ENCODE peak calls at places on chromosome 19, in six cellular contexts. D is adrenal gland, Q is breast epithelium, E is astrocyte, T is cardiac muscle cell, J is lung. A is an unnamed sample.

GRCh38 chr19:42475366-42475765 is 32.6 kb upstream of the CXCL17 start:
- DNase-seq in T (no peak), D (no peak), Q (no peak), E (no peak), J (no peak), A (no peak)

GRCh38 chr19:27674701-27675100 is 1538.2 kb downstream of the UQCRFS1 start:
- DNase-seq in J (peak; percentile 24), Q (no peak), D (peak; percentile 20), E (no peak), T (no peak), A (no peak)

GRCh38 chr19:50814883-50815282 is 8.7 kb downstream of the KLK1 start:
- DNase-seq in E (no peak), J (no peak), D (no peak), T (no peak), Q (no peak), A (peak; percentile 54)

GRCh38 chr19:1490020-1490310 is 185 bp downstream of the PCSK4 start:
- DNase-seq in D (no peak), Q (no peak), T (no peak), E (no peak), J (no peak), A (no peak)

GRCh38 chr19:33303791-33304759 is 1.7 kb upstream of the CEBPA start:
- DNase-seq in D (no peak), J (no peak), Q (peak; percentile 20), T (peak; percentile 14), E (no peak), A (peak; percentile 38)

GRCh38 chr19:54517483-54517882 is 14.9 kb downstream of the LAIR2 start:
- DNase-seq in E (peak; percentile 8), J (peak; percentile 33), T (peak; percentile 46), D (peak; percentile 54), Q (peak; percentile 19), A (peak; percentile 54)

GRCh38 chr19:3608079-3608641 is 1.5 kb upstream of the TBXA2R start:
- DNase-seq in D (no peak), E (no peak), J (no peak), Q (no peak), T (no peak), A (no peak)

GRCh38 chr19:33906578-33907335 is 110.1 kb downstream of the KCTD15 start:
- DNase-seq in D (no peak), T (peak; percentile 50), J (no peak), Q (peak; percentile 28), E (peak; percentile 34), A (peak; percentile 43)

GRCh38 chr19:53868892-53869804 is 1.5 kb downstream of the MYADM start:
- DNase-seq in D (peak; percentile 92), E (peak; percentile 78), J (peak; percentile 93), Q (peak; percentile 91), T (peak; percentile 98), A (peak; percentile 93)

GRCh38 chr19:29887498-29887897 is 54.5 kb upstream of the URI1 start:
- DNase-seq in Q (no peak), E (no peak), J (no peak), D (no peak), T (peak; percentile 39), A (no peak)

GRCh38 chr19:35959040-35959967 is 23.1 kb downstream of the LRFN3 start:
- DNase-seq in D (no peak), Q (no peak), J (no peak), E (no peak), T (no peak), A (no peak)

GRCh38 chr19:13803038-13803437 is 7.8 kb downstream of the ZSWIM4 start:
- DNase-seq in D (no peak), T (no peak), Q (peak; percentile 66), E (no peak), J (peak; percentile 60), A (no peak)

GRCh38 chr19:45781282-45782161 is 768 bp downstream of the DMPK start:
- DNase-seq in J (no peak), D (peak; percentile 83), E (no peak), T (no peak), Q (peak; percentile 64), A (peak; percentile 87)

GRCh38 chr19:4567584-4568071 is 8.1 kb upstream of the SEMA6B start:
- DNase-seq in Q (no peak), T (peak; percentile 72), D (peak; percentile 80), E (no peak), J (peak; percentile 51), A (peak; percentile 60)

GRCh38 chr19:48006762-48007161 is 12.3 kb downstream of the ELSPBP1 start:
- DNase-seq in D (no peak), J (no peak), Q (no peak), E (no peak), T (no peak), A (no peak)

GRCh38 chr19:13181747-13182388 is 31.7 kb downstream of the IER2 start:
- DNase-seq in T (peak; percentile 85), D (peak; percentile 92), E (peak; percentile 66), J (no peak), Q (peak; percentile 59), A (peak; percentile 71)

GRCh38 chr19:5423567-5424125 is 31.6 kb upstream of the ZNRF4 start:
- DNase-seq in E (no peak), J (no peak), D (no peak), T (no peak), Q (no peak), A (no peak)

GRCh38 chr19:51127032-51127431 is 2.3 kb downstream of the SIGLEC9 start:
- DNase-seq in D (no peak), E (no peak), Q (no peak), J (no peak), T (no peak), A (no peak)

GRCh38 chr19:54448037-54448773 is 794 bp upstream of the LENG8 start:
- DNase-seq in E (peak; percentile 46), J (peak; percentile 51), D (peak; percentile 82), T (peak; percentile 72), Q (peak; percentile 44), A (peak; percentile 71)

GRCh38 chr19:1066251-1066747 is 668 bp upstream of the ARHGAP45 start:
- DNase-seq in J (no peak), Q (no peak), E (no peak), T (no peak), D (no peak), A (no peak)

GRCh38 chr19:6610934-6611370 is 20.0 kb upstream of the CD70 start:
- DNase-seq in E (peak; percentile 99), D (no peak), T (peak; percentile 82), Q (no peak), J (no peak), A (no peak)

GRCh38 chr19:2540646-2541454 is 64.9 kb downstream of the GADD45B start:
- DNase-seq in E (peak; percentile 98), D (peak; percentile 93), J (peak; percentile 92), Q (peak; percentile 98), T (peak; percentile 99), A (peak; percentile 80)
- TF ChIP-seq CTCF in E (no peak), D (peak; percentile 45), J (no peak), Q (peak; percentile 69), T (peak; percentile 32), A (no peak)

GRCh38 chr19:40808021-40808325 is 9.0 kb downstream of the EGLN2 start:
- DNase-seq in E (no peak), Q (no peak), T (no peak), D (no peak), J (no peak), A (no peak)

GRCh38 chr19:40807147-40808020 is 8.4 kb downstream of the EGLN2 start:
- DNase-seq in T (no peak), E (no peak), D (no peak), Q (no peak), J (no peak), A (no peak)

GRCh38 chr19:40804783-40805242 is 5.8 kb downstream of the EGLN2 start:
- DNase-seq in T (no peak), J (no peak), Q (no peak), E (no peak), D (no peak), A (no peak)

GRCh38 chr19:40805258-40805868 is 6.4 kb downstream of the EGLN2 start:
- DNase-seq in T (no peak), Q (no peak), E (no peak), J (no peak), D (peak; percentile 78), A (peak; percentile 78)

GRCh38 chr19:40806385-40807146 is 7.6 kb downstream of the EGLN2 start:
- DNase-seq in E (peak; percentile 94), T (peak; percentile 98), Q (peak; percentile 61), J (peak; percentile 82), D (peak; percentile 94), A (peak; percentile 81)
- H3K27ac ChIP-seq in E (peak overlapping the region; percentile 47), T (no peak overlapping the region), Q (peak overlapping the region; percentile 94), J (no peak overlapping the region), D (no peak overlapping the region), A (peak overlapping the region; percentile 67)

GRCh38 chr19:46898731-46899130 is 37.9 kb downstream of the ARHGAP35 start:
- DNase-seq in J (no peak), T (peak; percentile 80), D (peak; percentile 46), Q (no peak), E (peak; percentile 91), A (no peak)

GRCh38 chr19:46900341-46900740 is 39.5 kb downstream of the ARHGAP35 start:
- DNase-seq in Q (no peak), E (no peak), T (no peak), J (no peak), D (peak; percentile 33), A (no peak)

GRCh38 chr19:46901701-46902401 is 41.1 kb downstream of the ARHGAP35 start:
- DNase-seq in T (no peak), D (peak; percentile 33), Q (no peak), E (peak; percentile 61), J (no peak), A (no peak)

GRCh38 chr19:46892252-46893179 is 31.7 kb downstream of the ARHGAP35 start:
- DNase-seq in D (no peak), E (no peak), T (no peak), Q (no peak), J (no peak), A (no peak)

DNA sequence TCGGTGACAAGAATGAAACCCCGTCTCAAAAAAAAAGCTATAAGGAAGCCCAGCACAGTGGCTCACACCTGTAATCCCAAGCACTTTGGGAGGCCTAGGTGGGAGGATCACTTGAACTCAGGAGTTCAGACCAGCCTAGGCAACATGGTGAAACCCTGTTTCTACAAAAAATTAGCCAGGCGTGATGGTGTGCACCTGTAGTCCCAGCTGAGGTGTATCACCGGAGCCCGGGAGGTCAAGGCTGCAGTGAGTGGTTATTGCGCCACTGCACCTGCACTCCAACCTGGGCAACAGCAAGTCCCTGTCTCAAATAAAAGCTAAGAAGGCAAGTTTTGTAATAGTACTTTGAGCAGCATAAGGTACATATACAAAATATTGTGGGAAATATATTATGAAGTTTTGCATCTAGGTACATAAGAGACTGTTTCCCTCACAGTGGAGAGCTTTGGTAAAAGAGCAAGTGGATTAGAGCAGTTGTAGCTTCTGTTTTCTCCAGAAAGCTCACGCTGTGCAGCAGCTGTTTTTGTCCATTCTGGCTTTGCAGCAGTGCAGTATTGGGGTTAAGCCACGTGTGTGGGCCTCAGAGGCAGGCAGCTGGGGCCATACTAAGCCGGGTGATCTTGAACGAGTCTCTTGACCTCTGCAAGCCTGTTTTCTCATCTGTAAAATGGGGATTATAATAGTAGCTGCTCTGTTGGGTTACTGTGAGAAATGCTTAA is 35.4 kb downstream of the ARHGAP35 start:
- DNase-seq in T (no peak), Q (no peak), J (peak; percentile 43), E (no peak), D (no peak), A (peak; percentile 13)
- H3K4me1 ChIP-seq in T (peaks cover 8% of the 10 kb centered on the region), Q (peaks cover 10% of the 10 kb centered on the region), J (peaks cover 10% of the 10 kb centered on the region), E (peaks cover 9% of the 10 kb centered on the region), D (peaks cover 11% of the 10 kb centered on the region), A (peaks cover 15% of the 10 kb centered on the region)

DNA sequence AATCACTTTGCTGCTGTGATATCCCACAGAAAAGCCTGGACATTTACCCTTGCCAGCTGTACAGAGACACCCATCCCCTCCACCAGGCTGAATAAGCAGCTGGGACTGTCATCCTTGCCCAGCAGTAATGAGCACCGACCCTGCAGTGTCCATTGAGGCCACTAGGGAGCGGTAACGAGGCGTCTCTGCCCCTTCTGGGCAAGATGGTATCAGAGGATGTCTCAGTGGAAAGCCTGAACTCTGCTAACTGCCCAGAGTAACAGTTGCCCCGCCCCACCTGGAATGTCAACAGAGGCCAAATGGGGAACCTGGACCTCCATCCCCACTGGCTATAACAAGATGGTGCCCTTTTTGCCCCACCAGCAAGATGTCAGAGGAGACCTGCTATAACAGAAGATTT is 22.8 kb upstream of the CEACAM20 start:
- DNase-seq in E (no peak), D (peak; percentile 62), J (peak; percentile 29), T (peak; percentile 35), Q (no peak), A (no peak)
- TF ChIP-seq CTCF in E (peak; percentile 36), D (peak; percentile 23), J (no peak), T (peak; percentile 55), Q (no peak), A (no peak)